ENCODE peak calls at places on chromosomes 4 and X, in six cellular contexts. U is gastroesophageal sphincter; C is CD4-positive, alpha-beta T cell; D is stimulated activated effector memory CD8-positive, alpha-beta T cell treated with anti-CD3 and anti-CD28 coated beads, Interleukin-12 subunit alpha, Interleukin-12 subunit beta, amount 100 ng/mL, for 72 hours; V is DND-41; A is natural killer cell. I is an unnamed sample.

GRCh38 chr4:121712001-121712655 is 15.3 kb upstream of the ANXA5 start:
- ATAC-seq in D (no peak), U (peak), V (no peak), C (no peak), A (no peak), I (peak)

GRCh38 chrX:53263597-53264094 is 17.7 kb downstream of the IQSEC2 start:
- ATAC-seq in A (peak), C (no peak), D (peak), U (no peak), V (no peak), I (peak)

GRCh38 chrX:39298821-39299220 is 497.6 kb downstream of the MID1IP1 start:
- ATAC-seq in C (no peak), D (no peak), A (no peak), V (no peak), U (no peak), I (no peak)

GRCh38 chrX:140712413-140713173 is 3.0 kb downstream of the LINC00632 start:
- ATAC-seq in A (peak), U (peak), C (peak), D (no peak), V (no peak), I (no peak)

GRCh38 chr4:52612341-52612740 is 46.8 kb downstream of the USP46 start:
- ATAC-seq in V (no peak), A (no peak), U (no peak), C (no peak), D (no peak), I (no peak)

GRCh38 chr4:55444822-55445221 is 49.1 kb downstream of the TMEM165 start:
- ATAC-seq in V (no peak), A (no peak), D (no peak), C (no peak), U (no peak), I (peak)

GRCh38 chr4:146333187-146333894 is 119.0 kb downstream of the REELD1 start:
- ATAC-seq in A (no peak), V (peak), D (peak), C (no peak), U (no peak), I (peak)

GRCh38 chr4:91092398-91092955 is 965.3 kb downstream of the CCSER1 start:
- ATAC-seq in V (no peak), U (no peak), D (no peak), A (no peak), C (no peak), I (no peak)

GRCh38 chrX:30781711-30782444 is 107.2 kb downstream of the TAB3 start:
- ATAC-seq in D (peak), V (no peak), A (no peak), U (no peak), C (no peak), I (no peak)

I was measured in SK-N-SH treated with all-trans-retinoic acid at 6 μM for 48 hours.